ENCODE peak calls at places on chromosomes 11 and 22, in four cellular contexts. R is KG1, P is NCI-H510A treated with DMSO at 0.1 percent for 48 hours, T is dorsolateral prefrontal cortex. A is an unnamed sample.

GRCh38 chr22:27405672-27406388 is 395.7 kb downstream of the MN1 start:
- DNase-seq in P (no peak), T (peak), R (peak), A (peak)

GRCh38 chr22:32324505-32325415 is 32.9 kb upstream of the RFPL3 start:
- DNase-seq in P (no peak), T (no peak), R (no peak), A (no peak)

GRCh38 chr22:43142881-43143562 is at the start of gene MCAT:
- DNase-seq in R (peak), P (peak), T (peak), A (peak)

GRCh38 chr11:68312117-68312779 is at the start of gene LRP5:
- DNase-seq in T (no peak), R (no peak), P (no peak), A (no peak)

GRCh38 chr11:1192741-1193325 is 30.0 kb upstream of the MUC5B start:
- DNase-seq in P (no peak), R (no peak), T (no peak), A (no peak)

GRCh38 chr22:28986366-28986765 is 75.3 kb downstream of the C22orf31 start:
- DNase-seq in R (no peak), T (no peak), P (no peak), A (no peak)

GRCh38 chr22:44837481-44837880 is 85.1 kb downstream of the ARHGAP8 start:
- DNase-seq in P (no peak), R (no peak), T (no peak), A (no peak)

GRCh38 chr11:11313426-11313825 is 39.6 kb downstream of the CSNK2A3 start:
- DNase-seq in T (no peak), R (peak), P (no peak), A (no peak)

GRCh38 chr11:117226388-117227385 is 5.2 kb downstream of the PCSK7 start:
- DNase-seq in R (peak), P (peak), T (peak), A (peak)

GRCh38 chr11:41133023-41133422 is 326.4 kb downstream of the LRRC4C start:
- DNase-seq in T (no peak), R (no peak), P (no peak), A (no peak)

GRCh38 chr11:24406980-24407379 is 89.9 kb upstream of the LUZP2 start:
- DNase-seq in P (no peak), R (no peak), T (no peak), A (no peak)

GRCh38 chr11:122820158-122820557 is 18.1 kb upstream of the CRTAM start:
- DNase-seq in R (no peak), T (no peak), P (no peak), A (no peak)

GRCh38 chr22:43319661-43320486 is 23.3 kb downstream of the SCUBE1 start:
- DNase-seq in T (no peak), P (no peak), R (no peak), A (no peak)

GRCh38 chr11:44326615-44327475 is 16.9 kb upstream of the ALX4 start:
- DNase-seq in P (no peak), T (no peak), R (no peak), A (no peak)

GRCh38 chr11:1718326-1718725 is 21.3 kb downstream of the KRTAP5-6 start:
- DNase-seq in T (no peak), R (no peak), P (no peak), A (no peak)

GRCh38 chr11:126061707-126062678 is 673 bp downstream of the CDON start:
- DNase-seq in R (no peak), P (peak), T (peak), A (peak)

GRCh38 chr11:3808846-3809623 is 675 bp downstream of the PGAP2 start:
- DNase-seq in P (no peak), T (no peak), R (peak), A (peak)

GRCh38 chr11:45423475-45424081 is 137.4 kb upstream of the SYT13 start:
- DNase-seq in T (no peak), R (no peak), P (no peak), A (no peak)

GRCh38 chr11:92340839-92341238 is 116.2 kb downstream of the FAT3 start:
- DNase-seq in T (peak), R (no peak), P (no peak), A (peak)

GRCh38 chr11:133919330-133920108 is 37.2 kb downstream of the IGSF9B start:
- DNase-seq in P (no peak), T (no peak), R (no peak), A (no peak)